ENCODE peak calls at places on chromosomes 3 and 15, in nine cellular contexts. D is activated CD4-positive, alpha-beta T cell treated with anti-CD3 and anti-CD28 coated beads, Interleukin-2, amount 50 U/mL, for 4 hours; H is nephron progenitor cell; Z is stimulated activated CD8-positive, alpha-beta memory T cell treated with anti-CD3 and anti-CD28 coated beads, Interleukin-15, amount 100 ng/mL, for 24 hours; O is cardiac fibroblast; V is NCI-H774; X is fibroblast of lung; C is NCI-H1092; P is MM.1S. U is an unnamed sample.

GRCh38 chr3:128322030-128323022 is 144.4 kb downstream of the DNAJB8 start:
- DNase-seq in D (peak; percentile 58), H (no peak), Z (no peak), O (peak; percentile 63), V (no peak), X (peak; percentile 29), C (no peak), P (peak; percentile 11), U (peak; percentile 63)

GRCh38 chr3:123930426-123930825 is 30.6 kb downstream of the CCDC14 start:
- DNase-seq in D (no peak), H (no peak), Z (no peak), O (no peak), V (no peak), X (no peak), C (no peak), P (no peak), U (no peak)

GRCh38 chr3:62201438-62202035 is 171.8 kb downstream of the FEZF2 start:
- DNase-seq in D (no peak), H (no peak), Z (no peak), O (peak; percentile 63), V (no peak), X (peak; percentile 15), C (peak; percentile 15), P (peak; percentile 21), U (no peak)

GRCh38 chr3:45082139-45082538 is 56.0 kb downstream of the CLEC3B start:
- DNase-seq in D (no peak), H (no peak), Z (no peak), O (peak; percentile 57), V (no peak), X (peak; percentile 47), C (no peak), P (no peak), U (no peak)

GRCh38 chr15:73994912-73995622 is 551 bp downstream of the PML start:
- DNase-seq in D (no peak), H (no peak), Z (no peak), O (no peak), V (no peak), X (peak; percentile 29), C (no peak), P (no peak), U (no peak)

GRCh38 chr3:113249111-113249510 is 37.8 kb downstream of the BOC start:
- DNase-seq in D (no peak), H (no peak), Z (no peak), O (peak; percentile 83), V (no peak), X (peak; percentile 94), C (no peak), P (no peak), U (no peak)

GRCh38 chr15:79311901-79312553 is 1.1 kb downstream of the TMED3 start:
- DNase-seq in D (no peak), H (no peak), Z (no peak), O (no peak), V (no peak), X (peak; percentile 4), C (no peak), P (no peak), U (no peak)

GRCh38 chr3:153414972-153415371 is 252.9 kb downstream of the RAP2B start:
- DNase-seq in D (no peak), H (no peak), Z (no peak), O (no peak), V (no peak), X (peak; percentile 22), C (no peak), P (no peak), U (no peak)

GRCh38 chr15:89993344-89993743 is 7.8 kb upstream of the ZNF710 start:
- DNase-seq in D (no peak), H (no peak), Z (no peak), O (no peak), V (no peak), X (no peak), C (no peak), P (no peak), U (no peak)

GRCh38 chr15:57302640-57303257 is 73.6 kb upstream of the CGNL1 start:
- DNase-seq in D (no peak), H (no peak), Z (no peak), O (no peak), V (no peak), X (no peak), C (no peak), P (no peak), U (no peak)

U was measured in ascending aorta.